ENCODE peak calls at places on chromosome 9, in four cellular contexts. One of them, this sample, is unnamed.

GRCh38 chr9:107671588-107671987 is 182.0 kb upstream of the KLF4 start:
- DNase-seq in fibroblast of lung: no peak
- DNase-seq in GM12878: no peak
- DNase-seq in stomach: no peak
- DNase-seq in this sample: no peak

GRCh38 chr9:35790385-35791291 is 753 bp upstream of the NPR2 start:
- DNase-seq in fibroblast of lung: peak; percentile 72
- DNase-seq in GM12878: no peak
- DNase-seq in stomach: peak; percentile 68
- DNase-seq in this sample: peak; percentile 85

GRCh38 chr9:88694625-88695024 is 159.6 kb downstream of the NXNL2 start:
- DNase-seq in fibroblast of lung: peak; percentile 81
- DNase-seq in GM12878: no peak
- DNase-seq in stomach: no peak
- DNase-seq in this sample: no peak

GRCh38 chr9:91034976-91035824 is 233.6 kb downstream of the SYK start:
- DNase-seq in fibroblast of lung: no peak
- DNase-seq in GM12878: peak; percentile 16
- DNase-seq in stomach: no peak
- DNase-seq in this sample: no peak

GRCh38 chr9:104872959-104873850 is 54.8 kb downstream of the ABCA1 start:
- DNase-seq in fibroblast of lung: peak; percentile 98
- DNase-seq in GM12878: no peak
- DNase-seq in stomach: no peak
- DNase-seq in this sample: no peak

GRCh38 chr9:126411225-126411947 is 84.8 kb downstream of the MVB12B start:
- DNase-seq in fibroblast of lung: peak; percentile 66
- DNase-seq in GM12878: peak; percentile 93
- DNase-seq in stomach: no peak
- DNase-seq in this sample: no peak

GRCh38 chr9:127196826-127197145 is 67.8 kb upstream of the GARNL3 start:
- DNase-seq in fibroblast of lung: no peak
- DNase-seq in GM12878: no peak
- DNase-seq in stomach: no peak
- DNase-seq in this sample: no peak

GRCh38 chr9:96034553-96035122 is 159.1 kb downstream of the ERCC6L2 start:
- DNase-seq in fibroblast of lung: no peak
- DNase-seq in GM12878: no peak
- DNase-seq in stomach: no peak
- DNase-seq in this sample: no peak

GRCh38 chr9:33447404-33448158 is at the start of gene AQP3:
- DNase-seq in fibroblast of lung: peak; percentile 49
- DNase-seq in GM12878: no peak
- DNase-seq in stomach: peak; percentile 79
- DNase-seq in this sample: peak; percentile 85

GRCh38 chr9:129863059-129863690 is 27.9 kb downstream of the USP20 start:
- DNase-seq in fibroblast of lung: peak; percentile 96
- DNase-seq in GM12878: no peak
- DNase-seq in stomach: peak; percentile 34
- DNase-seq in this sample: peak; percentile 99

GRCh38 chr9:714675-715074 is 126.8 kb upstream of the DMRT1 start:
- DNase-seq in fibroblast of lung: no peak
- DNase-seq in GM12878: no peak
- DNase-seq in stomach: no peak
- DNase-seq in this sample: no peak

GRCh38 chr9:110179734-110180133 is 28.2 kb downstream of the C9orf152 start:
- DNase-seq in fibroblast of lung: peak; percentile 81
- DNase-seq in GM12878: no peak
- DNase-seq in stomach: no peak
- DNase-seq in this sample: no peak

GRCh38 chr9:98057095-98057799 is 715 bp downstream of the NANS start:
- DNase-seq in fibroblast of lung: peak; percentile 21
- DNase-seq in GM12878: no peak
- DNase-seq in stomach: no peak
- DNase-seq in this sample: no peak

GRCh38 chr9:5631021-5631420 is 2.1 kb downstream of the RIC1 start:
- DNase-seq in fibroblast of lung: peak; percentile 65
- DNase-seq in GM12878: no peak
- DNase-seq in stomach: no peak
- DNase-seq in this sample: no peak

GRCh38 chr9:5639816-5640215 is 10.9 kb downstream of the RIC1 start:
- DNase-seq in fibroblast of lung: no peak
- DNase-seq in GM12878: no peak
- DNase-seq in stomach: no peak
- DNase-seq in this sample: no peak

GRCh38 chr9:5632540-5632939 is 3.6 kb downstream of the RIC1 start:
- DNase-seq in fibroblast of lung: no peak
- DNase-seq in GM12878: no peak
- DNase-seq in stomach: no peak
- DNase-seq in this sample: no peak

GRCh38 chr9:5633243-5633642 is 4.3 kb downstream of the RIC1 start:
- DNase-seq in fibroblast of lung: peak; percentile 74
- DNase-seq in GM12878: no peak
- DNase-seq in stomach: no peak
- DNase-seq in this sample: no peak

GRCh38 chr9:5635390-5635789 is 6.5 kb downstream of the RIC1 start:
- DNase-seq in fibroblast of lung: no peak
- DNase-seq in GM12878: no peak
- DNase-seq in stomach: no peak
- DNase-seq in this sample: no peak
- H3K9me3 ChIP-seq in fibroblast of lung: no peaks in the 10 kb centered on the region
- H3K9me3 ChIP-seq in GM12878: peaks cover 28% of the 10 kb centered on the region
- H3K9me3 ChIP-seq in stomach: no peaks in the 10 kb centered on the region
- H3K9me3 ChIP-seq in this sample: no peaks in the 10 kb centered on the region

GRCh38 chr9:101408374-101409078 is 9.9 kb downstream of the ZNF189 start:
- DNase-seq in fibroblast of lung: peak; percentile 1
- DNase-seq in GM12878: no peak
- DNase-seq in stomach: no peak
- DNase-seq in this sample: no peak
- H3K9me3 ChIP-seq in fibroblast of lung: peaks cover 14% of the 10 kb centered on the region
- H3K9me3 ChIP-seq in GM12878: peaks cover 41% of the 10 kb centered on the region
- H3K9me3 ChIP-seq in stomach: peaks cover 48% of the 10 kb centered on the region
- H3K9me3 ChIP-seq in this sample: peaks cover 24% of the 10 kb centered on the region

DNA sequence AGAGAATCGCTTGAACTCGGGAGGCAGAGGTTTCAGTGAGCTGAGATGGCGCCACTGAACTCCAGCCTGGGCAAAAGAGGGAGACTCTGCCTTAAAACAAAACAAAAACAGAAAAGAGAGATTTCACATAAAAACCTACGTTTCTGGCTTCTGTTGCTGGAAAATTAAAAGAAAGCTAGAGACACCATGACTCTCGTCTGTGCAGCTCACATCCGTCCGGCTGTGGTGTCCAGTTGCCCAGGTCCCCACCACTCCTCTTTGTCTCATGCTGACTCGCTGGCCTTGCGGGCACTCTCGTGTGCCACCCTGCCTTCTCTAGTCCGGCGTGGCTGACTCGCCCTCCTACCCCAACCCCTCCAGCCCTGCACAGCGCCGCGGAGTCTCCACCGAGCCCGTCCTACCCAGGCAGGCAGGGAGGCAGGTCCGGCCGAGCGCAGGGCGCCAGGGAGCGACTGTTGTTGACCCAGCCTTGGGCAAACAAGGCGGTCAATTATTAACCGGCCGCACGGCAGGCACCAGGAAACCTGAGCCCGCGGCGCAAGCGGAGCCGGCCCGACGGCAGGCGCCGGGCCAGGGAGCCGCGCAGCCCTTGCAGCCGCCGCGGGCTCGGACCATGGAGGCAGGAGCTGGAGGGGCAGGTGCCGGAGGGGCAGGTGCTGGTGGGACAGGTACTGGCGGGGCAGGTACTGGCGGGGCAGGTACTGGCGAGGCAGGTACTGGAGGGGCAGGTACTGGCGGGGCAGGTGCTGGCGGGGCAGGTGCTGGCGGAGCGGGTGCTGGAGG is at the start of gene PRRT1B:
- DNase-seq in fibroblast of lung: no peak
- DNase-seq in GM12878: no peak
- DNase-seq in stomach: peak; percentile 94
- DNase-seq in this sample: no peak
- H3K9me3 ChIP-seq in fibroblast of lung: no peaks in the 10 kb centered on the region
- H3K9me3 ChIP-seq in GM12878: peaks cover 15% of the 10 kb centered on the region
- H3K9me3 ChIP-seq in stomach: peaks cover 14% of the 10 kb centered on the region
- H3K9me3 ChIP-seq in this sample: peaks cover 8% of the 10 kb centered on the region

GRCh38 chr9:135761150-135761844 is 59.3 kb downstream of the KCNT1 start:
- DNase-seq in fibroblast of lung: no peak
- DNase-seq in GM12878: no peak
- DNase-seq in stomach: no peak
- DNase-seq in this sample: no peak
- H3K9me3 ChIP-seq in fibroblast of lung: no peaks in the 10 kb centered on the region
- H3K9me3 ChIP-seq in GM12878: no peaks in the 10 kb centered on the region
- H3K9me3 ChIP-seq in stomach: peaks cover 6% of the 10 kb centered on the region
- H3K9me3 ChIP-seq in this sample: no peaks in the 10 kb centered on the region

GRCh38 chr9:4193391-4193790 is 106.5 kb downstream of the GLIS3 start:
- DNase-seq in fibroblast of lung: no peak
- DNase-seq in GM12878: no peak
- DNase-seq in stomach: no peak
- DNase-seq in this sample: no peak
- H3K9me3 ChIP-seq in fibroblast of lung: peaks cover 2% of the 10 kb centered on the region
- H3K9me3 ChIP-seq in GM12878: peaks cover 2% of the 10 kb centered on the region
- H3K9me3 ChIP-seq in stomach: peaks cover 14% of the 10 kb centered on the region
- H3K9me3 ChIP-seq in this sample: peaks cover 4% of the 10 kb centered on the region

GRCh38 chr9:118533101-118533500 is 828.9 kb downstream of the TLR4 start:
- DNase-seq in fibroblast of lung: peak; percentile 28
- DNase-seq in GM12878: no peak
- DNase-seq in stomach: no peak
- DNase-seq in this sample: no peak

GRCh38 chr9:118529624-118530214 is 825.5 kb downstream of the TLR4 start:
- DNase-seq in fibroblast of lung: no peak
- DNase-seq in GM12878: peak; percentile 62
- DNase-seq in stomach: no peak
- DNase-seq in this sample: no peak

GRCh38 chr9:118533850-118534249 is 829.6 kb downstream of the TLR4 start:
- DNase-seq in fibroblast of lung: no peak
- DNase-seq in GM12878: no peak
- DNase-seq in stomach: no peak
- DNase-seq in this sample: no peak

GRCh38 chr9:118529210-118529609 is 825.0 kb downstream of the TLR4 start:
- DNase-seq in fibroblast of lung: peak; percentile 52
- DNase-seq in GM12878: no peak
- DNase-seq in stomach: no peak
- DNase-seq in this sample: no peak
- H3K9me3 ChIP-seq in fibroblast of lung: no peaks in the 10 kb centered on the region
- H3K9me3 ChIP-seq in GM12878: no peaks in the 10 kb centered on the region
- H3K9me3 ChIP-seq in stomach: no peaks in the 10 kb centered on the region
- H3K9me3 ChIP-seq in this sample: no peaks in the 10 kb centered on the region

DNA sequence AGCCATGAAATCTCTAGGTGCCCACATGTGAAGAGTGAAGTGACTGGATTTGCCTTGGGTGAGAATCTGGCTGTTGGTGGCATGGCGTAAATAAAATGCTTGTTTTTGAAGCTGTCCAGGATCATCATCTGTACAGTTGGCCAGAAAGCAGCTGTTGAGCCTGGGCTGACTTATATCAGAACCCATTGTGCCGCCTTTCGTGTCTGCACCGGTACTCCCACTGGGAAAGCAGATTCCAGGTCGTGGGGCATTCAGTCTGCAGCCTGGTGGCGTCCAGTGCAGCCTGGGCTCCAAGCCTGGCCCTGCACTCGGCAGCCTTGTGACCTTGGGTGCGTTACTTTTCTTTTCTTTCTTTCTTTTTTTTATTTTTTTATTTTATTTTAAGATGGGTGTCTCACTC is 27.8 kb downstream of the PRRC2B start:
- DNase-seq in fibroblast of lung: no peak
- DNase-seq in GM12878: no peak
- DNase-seq in stomach: no peak
- DNase-seq in this sample: no peak
- H3K9me3 ChIP-seq in fibroblast of lung: no peaks in the 10 kb centered on the region
- H3K9me3 ChIP-seq in GM12878: no peaks in the 10 kb centered on the region
- H3K9me3 ChIP-seq in stomach: no peaks in the 10 kb centered on the region
- H3K9me3 ChIP-seq in this sample: no peaks in the 10 kb centered on the region

GRCh38 chr9:135210676-135211523 is 123.4 kb downstream of the OLFM1 start:
- DNase-seq in fibroblast of lung: no peak
- DNase-seq in GM12878: no peak
- DNase-seq in stomach: no peak
- DNase-seq in this sample: peak; percentile 4

GRCh38 chr9:135209136-135209535 is 121.7 kb downstream of the OLFM1 start:
- DNase-seq in fibroblast of lung: no peak
- DNase-seq in GM12878: no peak
- DNase-seq in stomach: no peak
- DNase-seq in this sample: no peak

GRCh38 chr9:135212961-135213360 is 125.5 kb downstream of the OLFM1 start:
- DNase-seq in fibroblast of lung: no peak
- DNase-seq in GM12878: no peak
- DNase-seq in stomach: no peak
- DNase-seq in this sample: peak; percentile 7

GRCh38 chr9:135211524-135211890 is 124.0 kb downstream of the OLFM1 start:
- DNase-seq in fibroblast of lung: no peak
- DNase-seq in GM12878: no peak
- DNase-seq in stomach: no peak
- DNase-seq in this sample: no peak

GRCh38 chr9:135209852-135210251 is 122.4 kb downstream of the OLFM1 start:
- DNase-seq in fibroblast of lung: no peak
- DNase-seq in GM12878: no peak
- DNase-seq in stomach: no peak
- DNase-seq in this sample: no peak
- H3K9me3 ChIP-seq in fibroblast of lung: no peaks in the 10 kb centered on the region
- H3K9me3 ChIP-seq in GM12878: no peaks in the 10 kb centered on the region
- H3K9me3 ChIP-seq in stomach: no peaks in the 10 kb centered on the region
- H3K9me3 ChIP-seq in this sample: peaks cover 2% of the 10 kb centered on the region

DNA sequence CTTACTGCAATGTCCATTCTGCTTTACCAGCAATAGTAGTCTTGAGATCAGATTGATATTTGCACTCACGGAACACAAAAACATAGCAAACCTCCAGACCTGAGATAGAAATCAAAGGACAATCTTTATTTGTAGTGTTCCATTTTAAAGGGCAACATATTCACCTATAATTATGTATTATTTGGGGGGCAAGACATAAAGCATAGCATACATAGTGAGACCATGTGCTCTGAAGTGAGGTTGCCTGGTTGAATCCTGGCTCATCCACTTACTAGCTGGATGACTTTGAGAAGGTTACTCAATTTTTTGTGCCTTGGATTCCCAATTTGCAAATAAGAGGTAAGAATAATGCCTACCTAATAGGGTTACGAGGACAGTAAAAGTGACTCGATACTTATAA is at the start of gene OR1B1:
- DNase-seq in fibroblast of lung: no peak
- DNase-seq in GM12878: no peak
- DNase-seq in stomach: no peak
- DNase-seq in this sample: no peak
- H3K9me3 ChIP-seq in fibroblast of lung: no peaks in the 10 kb centered on the region
- H3K9me3 ChIP-seq in GM12878: no peaks in the 10 kb centered on the region
- H3K9me3 ChIP-seq in stomach: no peaks in the 10 kb centered on the region
- H3K9me3 ChIP-seq in this sample: no peaks in the 10 kb centered on the region

This sample was measured in BE2C.